ENCODE peak calls at places on chromosomes 3 and 15, in six cellular contexts. H is K562, N is A549, I is HepG2, Q is GM12878, T is upper lobe of left lung. J is an unnamed sample.

GRCh38 chr15:33055962-33056361 is 138.6 kb downstream of the FMN1 start:
- ATAC-seq in H (no peak), N (no peak), I (no peak), Q (no peak), T (no peak), J (no peak)

GRCh38 chr3:13002398-13003124 is 70.7 kb downstream of the IQSEC1 start:
- ATAC-seq in H (peak; percentile 2), N (no peak), I (no peak), Q (peak; percentile 76), T (no peak), J (no peak)

GRCh38 chr3:39013289-39013688 is 38.5 kb downstream of the SCN11A start:
- ATAC-seq in H (peak; percentile 48), N (no peak), I (no peak), Q (no peak), T (no peak), J (no peak)

GRCh38 chr3:58038675-58039302 is 30.6 kb downstream of the FLNB start:
- ATAC-seq in H (peak; percentile 38), N (no peak), I (no peak), Q (no peak), T (no peak), J (no peak)

GRCh38 chr15:69104050-69104750 is 56.2 kb upstream of the GLCE start:
- ATAC-seq in H (no peak), N (no peak), I (peak; percentile 59), Q (peak; percentile 89), T (no peak), J (no peak)

GRCh38 chr3:125212509-125213372 is at the start of gene SLC12A8:
- ATAC-seq in H (no peak), N (peak; percentile 13), I (peak; percentile 81), Q (peak; percentile 53), T (peak; percentile 59), J (peak; percentile 39)

GRCh38 chr3:89314454-89314853 is 207.0 kb downstream of the EPHA3 start:
- ATAC-seq in H (no peak), N (no peak), I (peak; percentile 89), Q (peak; percentile 70), T (no peak), J (no peak)

GRCh38 chr3:47961815-47962606 is 54.2 kb downstream of the MAP4 start:
- ATAC-seq in H (peak; percentile 70), N (no peak), I (no peak), Q (peak; percentile 49), T (no peak), J (no peak)

GRCh38 chr15:40498891-40499290 is 28.1 kb downstream of the CHST14 start:
- ATAC-seq in H (no peak), N (no peak), I (no peak), Q (no peak), T (no peak), J (no peak)

DNA sequence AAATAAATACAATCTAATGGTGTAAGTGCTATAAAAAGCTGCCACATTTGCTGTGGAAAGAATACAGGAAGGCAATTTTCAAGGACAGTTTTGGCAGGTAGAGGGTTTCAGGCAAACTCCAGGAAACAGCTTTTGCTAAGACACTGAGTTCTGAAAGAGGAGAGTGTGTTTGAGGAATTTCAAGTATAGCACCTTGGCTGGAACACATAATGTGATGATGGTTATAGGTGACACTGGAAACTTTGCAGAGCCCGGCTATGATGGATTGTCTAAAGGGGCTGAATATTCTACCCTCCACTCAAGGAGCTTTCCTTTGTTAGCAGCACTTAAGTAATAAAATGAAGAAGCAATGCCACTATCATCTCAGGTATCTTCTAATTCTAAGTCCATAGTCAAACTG is 209.4 kb upstream of the TGFBR2 start:
- ATAC-seq in H (no peak), N (no peak), I (no peak), Q (no peak), T (no peak), J (no peak)
- TF ChIP-seq EP300 in H (no peak), N (no peak), I (no peak), Q (no peak), T (no peak), J (no peak)

DNA sequence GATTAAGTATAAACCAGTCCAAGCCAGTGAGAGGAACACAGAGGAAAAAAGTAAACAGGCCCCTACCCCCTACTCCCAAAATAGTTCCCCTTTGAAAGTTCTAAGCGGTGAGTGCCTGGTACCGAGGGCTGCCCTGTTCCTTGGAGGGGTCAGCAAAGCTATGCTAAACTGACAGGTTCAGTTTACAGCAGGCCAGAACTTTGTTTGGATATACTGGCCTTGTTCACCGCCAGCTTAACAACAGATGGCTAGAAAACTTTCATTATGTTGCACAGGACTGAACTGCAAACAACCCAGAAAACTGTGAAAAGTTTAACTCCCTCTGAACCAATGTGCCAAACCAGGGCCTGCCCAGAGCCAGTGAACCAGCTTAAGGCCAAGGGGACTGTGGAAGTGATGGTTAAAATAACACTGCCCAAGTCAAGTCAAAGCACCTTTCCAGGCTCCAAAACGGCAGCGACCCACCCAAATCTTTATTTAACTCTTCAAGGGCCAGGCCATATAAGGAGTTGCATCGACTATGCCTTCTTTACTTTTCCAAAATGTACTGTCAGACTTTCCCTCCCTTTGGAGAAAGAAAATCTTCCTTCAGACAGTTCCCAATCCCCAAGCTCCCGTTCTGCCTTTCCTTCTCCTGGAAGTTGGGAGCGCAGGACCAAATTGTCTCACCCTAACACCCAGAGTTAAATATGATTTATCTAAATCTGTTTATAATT is 448.0 kb downstream of the FOXP1 start:
- ATAC-seq in H (no peak), N (no peak), I (peak; percentile 93), Q (no peak), T (no peak), J (peak; percentile 57)
- TF ChIP-seq EP300 in H (no peak), N (no peak), I (no peak), Q (no peak), T (no peak), J (no peak)

GRCh38 chr3:32414527-32415202 is 23.0 kb downstream of the CMTM7 start:
- ATAC-seq in H (no peak), N (no peak), I (no peak), Q (peak; percentile 85), T (peak; percentile 77), J (peak; percentile 62)
- TF ChIP-seq EP300 in H (no peak), N (no peak), I (no peak), Q (no peak), T (peak; percentile 48), J (no peak)

GRCh38 chr15:88255109-88255495 is 1.4 kb downstream of the NTRK3 start:
- ATAC-seq in H (no peak), N (no peak), I (no peak), Q (no peak), T (no peak), J (no peak)

GRCh38 chr15:88257311-88257901 is 867 bp upstream of the NTRK3 start:
- ATAC-seq in H (no peak), N (peak; percentile 15), I (no peak), Q (no peak), T (no peak), J (no peak)

GRCh38 chr15:88258021-88258641 is 1.6 kb upstream of the NTRK3 start:
- ATAC-seq in H (peak; percentile 75), N (peak; percentile 9), I (peak; percentile 19), Q (peak; percentile 41), T (no peak), J (no peak)

GRCh38 chr15:88255496-88256171 is 905 bp downstream of the NTRK3 start:
- ATAC-seq in H (no peak), N (peak; percentile 52), I (peak; percentile 58), Q (no peak), T (no peak), J (peak; percentile 70)

DNA sequence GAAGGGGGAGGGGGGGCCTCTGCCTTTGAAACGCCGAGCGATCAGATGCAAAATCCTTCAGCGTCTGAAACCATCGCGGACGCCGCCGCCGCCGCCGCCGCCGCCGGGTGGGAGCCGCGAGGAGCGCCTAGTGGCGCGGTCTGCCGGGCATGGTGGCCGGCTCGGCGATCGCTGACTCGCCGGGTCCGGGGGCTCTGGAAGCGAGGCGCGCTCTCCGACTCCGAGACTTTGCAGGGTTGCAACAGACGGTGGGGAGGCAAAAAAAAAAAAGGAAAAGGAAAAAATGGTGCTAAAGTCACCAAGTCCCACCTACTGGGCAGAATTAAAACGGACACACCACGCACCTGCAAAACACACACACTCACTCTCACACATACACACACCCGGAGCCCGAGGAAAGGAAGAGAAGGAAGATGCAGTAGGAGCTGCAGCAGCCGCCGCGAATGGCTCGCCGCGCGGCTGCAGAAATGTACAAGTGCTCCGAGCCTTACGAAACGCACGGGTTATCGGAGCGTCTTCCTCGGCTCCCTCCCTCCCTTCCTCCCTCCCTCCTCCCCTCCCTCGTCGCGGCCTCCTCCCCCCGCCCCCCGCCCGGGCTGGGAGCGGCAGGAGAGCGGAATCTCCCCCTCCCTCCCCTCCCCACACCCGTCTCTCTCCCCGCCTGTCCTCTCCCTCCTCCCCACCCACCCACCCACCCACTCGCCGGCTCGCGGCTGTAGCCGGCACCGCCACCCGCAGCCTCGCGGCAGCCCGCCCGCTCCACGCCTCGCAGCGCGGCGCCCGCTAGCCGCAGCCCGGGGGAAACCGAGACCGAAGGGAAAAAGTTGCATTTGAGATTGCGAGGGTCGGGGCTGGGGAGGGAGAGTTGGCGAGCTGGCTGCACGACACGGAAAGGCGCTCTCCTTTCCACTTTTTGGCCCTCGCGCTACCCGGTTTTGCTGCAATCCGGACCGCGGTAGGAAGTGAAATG is at the start of gene NTRK3:
- ATAC-seq in H (no peak), N (peak; percentile 45), I (no peak), Q (no peak), T (no peak), J (no peak)
- TF ChIP-seq EP300 in H (no peak), N (no peak), I (no peak), Q (no peak), T (no peak), J (no peak)

GRCh38 chr15:93072011-93072410 is 17.0 kb downstream of the RGMA start:
- ATAC-seq in H (no peak), N (no peak), I (no peak), Q (no peak), T (no peak), J (no peak)
- TF ChIP-seq EP300 in H (no peak), N (no peak), I (no peak), Q (no peak), T (no peak), J (no peak)

GRCh38 chr3:88046731-88047130 is 12.1 kb downstream of the CGGBP1 start:
- ATAC-seq in H (peak; percentile 48), N (no peak), I (no peak), Q (no peak), T (no peak), J (no peak)
- TF ChIP-seq EP300 in H (no peak), N (no peak), I (no peak), Q (no peak), T (no peak), J (no peak)

DNA sequence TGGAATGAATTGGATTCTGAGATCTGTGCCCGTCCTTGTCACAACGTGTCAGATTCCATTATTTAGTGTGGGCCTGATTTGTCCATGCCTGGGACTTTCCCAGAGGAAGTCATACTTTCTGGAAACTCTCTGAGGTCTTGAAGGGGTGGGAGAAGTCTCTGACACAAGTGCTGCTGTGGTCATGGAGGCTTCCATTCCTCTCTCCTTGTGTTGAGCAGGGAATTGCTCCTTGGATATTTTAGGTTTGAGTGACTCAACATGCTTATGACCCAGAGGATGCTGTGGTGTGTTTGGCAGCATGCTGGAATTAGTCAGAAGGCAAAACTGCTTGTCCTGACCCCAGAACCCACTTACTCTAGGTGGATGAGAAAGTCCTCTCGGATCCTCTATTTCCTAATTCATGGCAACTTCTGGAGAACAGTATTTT is 132.1 kb downstream of the LPP start:
- ATAC-seq in H (no peak), N (peak; percentile 87), I (no peak), Q (no peak), T (peak; percentile 60), J (peak; percentile 93)
- TF ChIP-seq EP300 in H (no peak), N (no peak), I (no peak), Q (no peak), T (no peak), J (no peak)